ENCODE peak calls at places on chromosomes 12 and 14, in five cellular contexts. One of them, this sample, is unnamed.

GRCh38 chr12:102513739-102514138 is 33.4 kb upstream of the IGF1 start:
- DNase-seq in tibial artery: no peak
- DNase-seq in fibroblast of pulmonary artery: no peak
- DNase-seq in cardiac fibroblast: no peak
- DNase-seq in fibroblast of lung: no peak
- DNase-seq in this sample: no peak

GRCh38 chr14:103314496-103315277 is 19.4 kb upstream of the EIF5 start:
- DNase-seq in tibial artery: peak; percentile 32
- DNase-seq in fibroblast of lung: no peak
- DNase-seq in fibroblast of pulmonary artery: no peak
- DNase-seq in cardiac fibroblast: peak; percentile 12
- DNase-seq in this sample: no peak

GRCh38 chr12:45671254-45671653 is 58.3 kb upstream of the ARID2 start:
- DNase-seq in fibroblast of lung: peak; percentile 74
- DNase-seq in fibroblast of pulmonary artery: peak; percentile 49
- DNase-seq in cardiac fibroblast: peak; percentile 26
- DNase-seq in tibial artery: no peak
- DNase-seq in this sample: peak; percentile 68

GRCh38 chr12:1644523-1645438 is 15.8 kb downstream of the WNT5B start:
- DNase-seq in fibroblast of pulmonary artery: peak; percentile 79
- DNase-seq in tibial artery: peak; percentile 87
- DNase-seq in cardiac fibroblast: peak; percentile 84
- DNase-seq in fibroblast of lung: peak; percentile 80
- DNase-seq in this sample: peak; percentile 80

GRCh38 chr14:53106768-53107167 is 46.4 kb downstream of the DDHD1 start:
- DNase-seq in tibial artery: no peak
- DNase-seq in fibroblast of lung: no peak
- DNase-seq in cardiac fibroblast: no peak
- DNase-seq in fibroblast of pulmonary artery: no peak
- DNase-seq in this sample: no peak

GRCh38 chr12:70120970-70121369 is 122.3 kb upstream of the CNOT2 start:
- DNase-seq in tibial artery: no peak
- DNase-seq in fibroblast of lung: no peak
- DNase-seq in cardiac fibroblast: no peak
- DNase-seq in fibroblast of pulmonary artery: no peak
- DNase-seq in this sample: no peak

GRCh38 chr12:79835377-79835843 is 99.5 kb downstream of the PPP1R12A start:
- DNase-seq in fibroblast of pulmonary artery: no peak
- DNase-seq in tibial artery: no peak
- DNase-seq in fibroblast of lung: no peak
- DNase-seq in cardiac fibroblast: no peak
- DNase-seq in this sample: no peak

GRCh38 chr12:19402743-19403400 is 36.4 kb upstream of the AEBP2 start:
- DNase-seq in cardiac fibroblast: peak; percentile 74
- DNase-seq in fibroblast of lung: peak; percentile 58
- DNase-seq in fibroblast of pulmonary artery: peak; percentile 73
- DNase-seq in tibial artery: peak; percentile 81
- DNase-seq in this sample: peak; percentile 20

GRCh38 chr12:105084251-105085250 is at the start of gene ALDH1L2:
- DNase-seq in tibial artery: peak; percentile 93
- DNase-seq in fibroblast of lung: peak; percentile 89
- DNase-seq in fibroblast of pulmonary artery: peak; percentile 91
- DNase-seq in cardiac fibroblast: peak; percentile 95
- DNase-seq in this sample: peak; percentile 97

GRCh38 chr12:124681779-124682391 is 114.5 kb upstream of the NCOR2 start:
- DNase-seq in cardiac fibroblast: peak; percentile 62
- DNase-seq in fibroblast of pulmonary artery: peak; percentile 87
- DNase-seq in tibial artery: peak; percentile 85
- DNase-seq in fibroblast of lung: peak; percentile 84
- DNase-seq in this sample: peak; percentile 92

GRCh38 chr12:49644620-49644994 is 21.2 kb downstream of the PRPF40B start:
- DNase-seq in fibroblast of pulmonary artery: peak; percentile 85
- DNase-seq in tibial artery: peak; percentile 86
- DNase-seq in cardiac fibroblast: peak; percentile 85
- DNase-seq in fibroblast of lung: peak; percentile 45
- DNase-seq in this sample: peak; percentile 69

GRCh38 chr12:57934804-57935203 is 6.6 kb upstream of the ATP23 start:
- DNase-seq in cardiac fibroblast: no peak
- DNase-seq in tibial artery: no peak
- DNase-seq in fibroblast of pulmonary artery: no peak
- DNase-seq in fibroblast of lung: no peak
- DNase-seq in this sample: no peak
- H3K4me3 ChIP-seq in cardiac fibroblast: no peak overlapping the region
- H3K4me3 ChIP-seq in tibial artery: no peak overlapping the region
- H3K4me3 ChIP-seq in fibroblast of pulmonary artery: no peak overlapping the region
- H3K4me3 ChIP-seq in fibroblast of lung: peak overlapping the region; percentile 64
- H3K4me3 ChIP-seq in this sample: no peak overlapping the region

GRCh38 chr14:25537846-25538455 is 488.0 kb upstream of the STXBP6 start:
- DNase-seq in tibial artery: no peak
- DNase-seq in fibroblast of lung: no peak
- DNase-seq in cardiac fibroblast: no peak
- DNase-seq in fibroblast of pulmonary artery: no peak
- DNase-seq in this sample: no peak
- TF ChIP-seq CTCF in tibial artery: peak; percentile 6
- TF ChIP-seq CTCF in fibroblast of lung: no peak
- TF ChIP-seq CTCF in cardiac fibroblast: no peak
- TF ChIP-seq CTCF in fibroblast of pulmonary artery: peak; percentile 17
- TF ChIP-seq CTCF in this sample: peak; percentile 34

GRCh38 chr12:52201520-52201839 is 9.7 kb upstream of the KRT80 start:
- DNase-seq in cardiac fibroblast: no peak
- DNase-seq in fibroblast of lung: no peak
- DNase-seq in tibial artery: no peak
- DNase-seq in fibroblast of pulmonary artery: no peak
- DNase-seq in this sample: no peak

GRCh38 chr12:52204931-52205505 is 13.2 kb upstream of the KRT80 start:
- DNase-seq in tibial artery: no peak
- DNase-seq in cardiac fibroblast: no peak
- DNase-seq in fibroblast of pulmonary artery: no peak
- DNase-seq in fibroblast of lung: no peak
- DNase-seq in this sample: no peak

GRCh38 chr12:52202361-52203078 is 10.7 kb upstream of the KRT80 start:
- DNase-seq in fibroblast of pulmonary artery: peak; percentile 64
- DNase-seq in cardiac fibroblast: peak; percentile 63
- DNase-seq in tibial artery: peak; percentile 65
- DNase-seq in fibroblast of lung: peak; percentile 52
- DNase-seq in this sample: no peak

GRCh38 chr12:52204095-52204930 is 12.5 kb upstream of the KRT80 start:
- DNase-seq in fibroblast of lung: peak; percentile 66
- DNase-seq in cardiac fibroblast: no peak
- DNase-seq in tibial artery: peak; percentile 55
- DNase-seq in fibroblast of pulmonary artery: no peak
- DNase-seq in this sample: peak; percentile 73

DNA sequence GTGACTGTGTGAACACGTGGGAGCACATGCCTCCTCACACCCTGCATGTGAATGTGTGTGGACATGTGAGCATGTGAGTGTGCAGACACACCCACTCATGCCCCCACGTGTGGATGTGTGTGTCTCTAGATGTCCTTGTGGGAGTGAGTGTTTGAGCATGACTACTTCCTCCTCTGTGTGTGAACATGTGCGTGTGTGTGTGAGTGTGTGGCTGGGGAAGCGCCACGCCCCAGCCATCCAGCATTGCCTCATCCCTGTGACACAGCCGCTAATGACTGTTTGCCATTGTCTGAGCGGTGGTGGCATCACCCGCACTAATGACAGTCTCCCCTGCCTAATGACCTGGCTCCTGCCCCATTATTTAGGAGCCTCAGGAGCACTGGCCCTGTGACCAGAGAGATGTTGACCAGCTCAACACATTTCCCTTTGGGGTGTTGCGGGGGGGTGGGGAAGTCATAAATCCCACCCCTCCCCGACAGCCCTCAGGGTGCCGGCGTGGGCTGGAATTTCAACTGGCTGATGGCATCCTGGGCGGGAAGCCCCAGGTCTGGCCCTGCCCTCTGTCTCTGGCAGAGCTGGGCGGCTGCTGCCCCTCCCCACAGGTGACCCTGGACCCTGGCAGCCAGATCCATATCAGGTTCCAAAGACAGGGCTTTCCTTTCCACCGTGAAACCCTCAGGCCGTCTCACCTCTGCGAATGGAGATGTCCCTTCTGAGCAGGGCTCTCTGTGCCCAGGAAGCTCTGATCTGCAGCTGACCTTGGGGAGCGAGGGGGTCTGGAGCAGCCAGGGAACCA is 11.5 kb upstream of the KRT80 start:
- DNase-seq in fibroblast of pulmonary artery: peak; percentile 79
- DNase-seq in cardiac fibroblast: peak; percentile 66
- DNase-seq in tibial artery: peak; percentile 79
- DNase-seq in fibroblast of lung: peak; percentile 88
- DNase-seq in this sample: peak; percentile 91
- H3K4me3 ChIP-seq in fibroblast of pulmonary artery: no peak overlapping the region
- H3K4me3 ChIP-seq in cardiac fibroblast: no peak overlapping the region
- H3K4me3 ChIP-seq in tibial artery: no peak overlapping the region
- H3K4me3 ChIP-seq in fibroblast of lung: no peak overlapping the region
- H3K4me3 ChIP-seq in this sample: no peak overlapping the region

GRCh38 chr14:70266157-70266556 is 77.4 kb upstream of the SLC8A3 start:
- DNase-seq in fibroblast of lung: no peak
- DNase-seq in tibial artery: no peak
- DNase-seq in cardiac fibroblast: no peak
- DNase-seq in fibroblast of pulmonary artery: no peak
- DNase-seq in this sample: no peak
- TF ChIP-seq CTCF in fibroblast of lung: no peak
- TF ChIP-seq CTCF in tibial artery: no peak
- TF ChIP-seq CTCF in cardiac fibroblast: no peak
- TF ChIP-seq CTCF in fibroblast of pulmonary artery: no peak
- TF ChIP-seq CTCF in this sample: no peak

DNA sequence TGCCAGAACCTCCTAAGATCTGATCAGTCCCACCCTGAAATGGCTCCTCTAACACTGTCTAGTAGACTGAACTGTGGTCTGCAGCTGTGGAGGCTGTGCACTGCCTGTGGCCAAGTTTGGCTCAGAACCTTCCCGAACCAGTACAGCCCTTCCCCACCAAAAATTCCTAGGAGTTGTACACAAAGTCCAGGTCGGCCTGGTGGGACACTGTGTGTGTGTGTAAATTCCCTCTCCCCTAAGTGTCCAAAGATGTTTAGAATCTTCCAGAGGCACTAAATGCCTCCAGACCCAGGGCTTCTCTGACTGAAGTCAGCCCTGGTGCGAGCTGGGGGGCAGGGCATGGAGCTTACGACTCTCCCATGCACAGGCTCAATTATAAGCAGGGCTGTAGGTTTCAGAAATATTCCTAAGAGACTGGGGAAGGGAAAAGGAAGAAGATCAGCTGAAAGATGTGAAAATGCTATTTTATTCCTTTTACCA is 107.0 kb upstream of the ATF7IP start:
- DNase-seq in fibroblast of lung: no peak
- DNase-seq in cardiac fibroblast: no peak
- DNase-seq in fibroblast of pulmonary artery: no peak
- DNase-seq in tibial artery: no peak
- DNase-seq in this sample: peak; percentile 50
- H3K4me3 ChIP-seq in fibroblast of lung: no peak overlapping the region
- H3K4me3 ChIP-seq in cardiac fibroblast: no peak overlapping the region
- H3K4me3 ChIP-seq in fibroblast of pulmonary artery: no peak overlapping the region
- H3K4me3 ChIP-seq in tibial artery: no peak overlapping the region
- H3K4me3 ChIP-seq in this sample: no peak overlapping the region

GRCh38 chr12:32151081-32151480 is 44.4 kb downstream of the BICD1 start:
- DNase-seq in fibroblast of lung: no peak
- DNase-seq in fibroblast of pulmonary artery: no peak
- DNase-seq in cardiac fibroblast: no peak
- DNase-seq in tibial artery: no peak
- DNase-seq in this sample: no peak
- TF ChIP-seq CTCF in fibroblast of lung: no peak
- TF ChIP-seq CTCF in fibroblast of pulmonary artery: no peak
- TF ChIP-seq CTCF in cardiac fibroblast: no peak
- TF ChIP-seq CTCF in tibial artery: no peak
- TF ChIP-seq CTCF in this sample: no peak

DNA sequence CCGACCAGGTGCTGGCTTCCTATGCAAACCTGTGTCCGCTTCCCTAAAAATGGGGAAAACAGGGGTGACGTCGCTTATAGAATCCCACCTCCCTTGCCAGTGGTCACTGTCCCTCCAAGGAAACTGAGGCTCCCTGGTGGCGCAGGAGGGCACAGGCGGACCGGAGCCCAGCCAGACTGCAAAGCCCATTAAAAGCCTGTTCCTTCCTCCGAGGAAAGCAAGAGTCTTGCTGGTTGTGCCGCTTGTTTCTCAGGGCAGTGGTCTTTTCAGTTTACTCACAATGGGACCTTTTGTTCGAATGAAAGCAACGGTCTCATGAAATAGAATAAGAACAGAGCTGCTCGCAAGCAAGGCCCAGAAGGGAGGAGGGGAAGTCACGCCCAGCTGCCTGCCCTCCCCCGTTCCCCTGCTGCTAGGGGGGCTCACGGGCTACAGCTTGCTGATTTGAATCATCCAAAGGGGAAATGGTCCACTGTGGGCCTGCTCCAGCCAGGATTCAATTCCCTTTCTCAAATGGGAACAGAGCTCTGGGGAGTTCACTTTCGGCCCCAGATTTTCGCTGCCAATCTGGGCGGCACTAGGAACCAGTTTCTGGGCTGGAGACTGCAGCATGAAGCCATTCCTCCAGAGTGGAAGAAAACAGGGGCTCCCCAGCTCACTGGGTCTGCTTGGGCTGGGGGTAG is 4.6 kb upstream of the SELPLG start:
- DNase-seq in fibroblast of lung: no peak
- DNase-seq in tibial artery: peak; percentile 81
- DNase-seq in fibroblast of pulmonary artery: no peak
- DNase-seq in cardiac fibroblast: no peak
- DNase-seq in this sample: no peak
- H3K4me3 ChIP-seq in fibroblast of lung: no peak overlapping the region
- H3K4me3 ChIP-seq in tibial artery: no peak overlapping the region
- H3K4me3 ChIP-seq in fibroblast of pulmonary artery: no peak overlapping the region
- H3K4me3 ChIP-seq in cardiac fibroblast: no peak overlapping the region
- H3K4me3 ChIP-seq in this sample: no peak overlapping the region

GRCh38 chr12:65781681-65782269 is 42.5 kb upstream of the HMGA2 start:
- DNase-seq in cardiac fibroblast: no peak
- DNase-seq in tibial artery: no peak
- DNase-seq in fibroblast of pulmonary artery: no peak
- DNase-seq in fibroblast of lung: peak; percentile 4
- DNase-seq in this sample: no peak
- TF ChIP-seq CTCF in cardiac fibroblast: no peak
- TF ChIP-seq CTCF in tibial artery: no peak
- TF ChIP-seq CTCF in fibroblast of pulmonary artery: no peak
- TF ChIP-seq CTCF in fibroblast of lung: no peak
- TF ChIP-seq CTCF in this sample: no peak

GRCh38 chr12:15827136-15827535 is 37.9 kb upstream of the EPS8 start:
- DNase-seq in fibroblast of pulmonary artery: no peak
- DNase-seq in cardiac fibroblast: no peak
- DNase-seq in fibroblast of lung: no peak
- DNase-seq in tibial artery: no peak
- DNase-seq in this sample: no peak

GRCh38 chr12:15829949-15830348 is 40.8 kb upstream of the EPS8 start:
- DNase-seq in cardiac fibroblast: peak; percentile 37
- DNase-seq in fibroblast of lung: peak; percentile 51
- DNase-seq in tibial artery: no peak
- DNase-seq in fibroblast of pulmonary artery: peak; percentile 51
- DNase-seq in this sample: peak; percentile 42

GRCh38 chr12:15829255-15829654 is 40.1 kb upstream of the EPS8 start:
- DNase-seq in fibroblast of pulmonary artery: no peak
- DNase-seq in tibial artery: no peak
- DNase-seq in cardiac fibroblast: no peak
- DNase-seq in fibroblast of lung: no peak
- DNase-seq in this sample: no peak

GRCh38 chr12:15831315-15831993 is 42.3 kb upstream of the EPS8 start:
- DNase-seq in fibroblast of lung: no peak
- DNase-seq in fibroblast of pulmonary artery: no peak
- DNase-seq in tibial artery: no peak
- DNase-seq in cardiac fibroblast: no peak
- DNase-seq in this sample: no peak

DNA sequence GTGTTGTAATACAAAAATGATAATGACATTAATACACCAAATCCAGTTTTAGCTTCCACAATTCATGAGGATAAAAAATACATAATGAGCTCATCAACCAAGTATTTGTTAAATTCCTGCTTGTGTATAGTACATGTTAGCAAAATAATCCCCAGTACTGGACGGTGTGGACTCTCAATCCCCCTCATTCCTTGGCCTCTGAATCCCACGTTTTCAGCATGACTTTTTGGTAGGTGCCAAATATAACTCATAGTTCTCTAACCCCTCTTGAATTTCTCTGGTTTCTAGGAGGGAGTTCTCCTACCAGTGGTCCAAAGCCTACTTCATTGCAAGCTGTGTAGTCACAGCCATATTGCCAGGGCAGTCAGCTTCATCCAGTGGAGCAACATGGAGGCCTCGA is 41.4 kb upstream of the EPS8 start:
- DNase-seq in fibroblast of lung: peak; percentile 83
- DNase-seq in fibroblast of pulmonary artery: peak; percentile 67
- DNase-seq in cardiac fibroblast: peak; percentile 62
- DNase-seq in tibial artery: no peak
- DNase-seq in this sample: peak; percentile 49
- H3K4me3 ChIP-seq in fibroblast of lung: no peak overlapping the region
- H3K4me3 ChIP-seq in fibroblast of pulmonary artery: no peak overlapping the region
- H3K4me3 ChIP-seq in cardiac fibroblast: no peak overlapping the region
- H3K4me3 ChIP-seq in tibial artery: no peak overlapping the region
- H3K4me3 ChIP-seq in this sample: no peak overlapping the region

This sample was measured in foreskin fibroblast.